ENCODE peak calls at places on chromosomes 6 and 20, in five cellular contexts. F is dorsolateral prefrontal cortex, A is progenitor cell of endocrine pancreas, K is cardiac fibroblast, T is BJ. E is an unnamed sample.

GRCh38 chr6:118724211-118724610 is 72.8 kb upstream of the CEP85L start:
- DNase-seq in T (no peak), A (no peak), F (no peak), K (peak), E (no peak)

GRCh38 chr6:41781302-41781711 is 725 bp downstream of the PRICKLE4 start:
- DNase-seq in A (no peak), T (no peak), K (no peak), F (no peak), E (no peak)

GRCh38 chr20:23305098-23305497 is 45.5 kb upstream of the NXT1 start:
- DNase-seq in A (no peak), T (no peak), F (no peak), K (peak), E (no peak)

GRCh38 chr6:133502451-133503259 is 261.5 kb downstream of the EYA4 start:
- DNase-seq in A (no peak), F (no peak), T (peak), K (peak), E (no peak)

GRCh38 chr6:72861935-72862432 is 240.1 kb downstream of the KCNQ5 start:
- DNase-seq in F (no peak), A (no peak), T (peak), K (peak), E (no peak)

GRCh38 chr6:148144917-148145521 is 197.6 kb upstream of the SASH1 start:
- DNase-seq in A (peak), F (peak), K (peak), T (no peak), E (no peak)

GRCh38 chr20:48012401-48012974 is 227.2 kb upstream of the SULF2 start:
- DNase-seq in K (peak), A (no peak), F (no peak), T (peak), E (no peak)

GRCh38 chr6:80319286-80319685 is 212.8 kb downstream of the BCKDHB start:
- DNase-seq in T (no peak), K (no peak), A (no peak), F (no peak), E (no peak)

GRCh38 chr6:159062564-159062945 is 17.8 kb upstream of the TAGAP start:
- DNase-seq in A (no peak), K (no peak), F (no peak), T (no peak), E (no peak)

GRCh38 chr20:52340036-52340634 is 148.6 kb upstream of the ZFP64 start:
- DNase-seq in K (no peak), A (no peak), T (no peak), F (no peak), E (no peak)

GRCh38 chr20:35005463-35005961 is 49.8 kb downstream of the MYH7B start:
- DNase-seq in A (no peak), T (no peak), K (no peak), F (peak), E (no peak)

GRCh38 chr6:19731286-19731685 is 105.9 kb upstream of the ID4 start:
- DNase-seq in A (no peak), F (no peak), K (peak), T (peak), E (no peak)

GRCh38 chr6:158564243-158565121 is 4.6 kb downstream of the TMEM181 start:
- DNase-seq in K (no peak), T (no peak), A (no peak), F (no peak), E (no peak)

GRCh38 chr20:63457737-63458136 is 14.7 kb downstream of the KCNQ2 start:
- DNase-seq in T (no peak), F (no peak), A (no peak), K (peak), E (no peak)

GRCh38 chr6:152441892-152442291 is 195.3 kb downstream of the SYNE1 start:
- DNase-seq in K (no peak), F (no peak), T (no peak), A (no peak), E (no peak)

GRCh38 chr6:49548613-49549304 is 1.7 kb upstream of the C6orf141 start:
- DNase-seq in T (no peak), K (no peak), A (no peak), F (no peak), E (no peak)

GRCh38 chr6:17505767-17506280 is 94.3 kb upstream of the FAM8A1 start:
- DNase-seq in A (no peak), T (no peak), F (no peak), K (peak), E (no peak)

GRCh38 chr6:166502453-166502852 is 84.0 kb downstream of the RAMACL start:
- DNase-seq in F (no peak), K (no peak), A (no peak), T (no peak), E (no peak)

GRCh38 chr6:166504100-166504499 is 82.4 kb downstream of the RAMACL start:
- DNase-seq in K (no peak), F (no peak), T (no peak), A (no peak), E (no peak)

GRCh38 chr6:166505133-166505905 is 81.2 kb downstream of the RAMACL start:
- DNase-seq in K (no peak), F (no peak), A (no peak), T (no peak), E (no peak)

GRCh38 chr6:166501246-166501645 is 85.2 kb downstream of the RAMACL start:
- DNase-seq in F (no peak), A (no peak), T (no peak), K (no peak), E (no peak)

GRCh38 chr6:166503167-166503744 is 83.2 kb downstream of the RAMACL start:
- DNase-seq in F (no peak), T (no peak), A (no peak), K (no peak), E (no peak)
- TF ChIP-seq CTCF in F (no peak), T (no peak), A (no peak), K (no peak), E (no peak)

GRCh38 chr6:36738108-36738507 is 40.5 kb downstream of the RAB44 start:
- DNase-seq in T (no peak), F (no peak), A (no peak), K (no peak), E (no peak)

GRCh38 chr6:36737043-36737785 is 39.6 kb downstream of the RAB44 start:
- DNase-seq in K (no peak), T (no peak), F (no peak), A (no peak), E (no peak)

GRCh38 chr6:36733300-36733699 is 35.7 kb downstream of the RAB44 start:
- DNase-seq in A (no peak), F (no peak), K (no peak), T (no peak), E (no peak)

GRCh38 chr6:36734486-36735060 is 36.9 kb downstream of the RAB44 start:
- DNase-seq in A (no peak), T (no peak), K (no peak), F (no peak), E (no peak)

DNA sequence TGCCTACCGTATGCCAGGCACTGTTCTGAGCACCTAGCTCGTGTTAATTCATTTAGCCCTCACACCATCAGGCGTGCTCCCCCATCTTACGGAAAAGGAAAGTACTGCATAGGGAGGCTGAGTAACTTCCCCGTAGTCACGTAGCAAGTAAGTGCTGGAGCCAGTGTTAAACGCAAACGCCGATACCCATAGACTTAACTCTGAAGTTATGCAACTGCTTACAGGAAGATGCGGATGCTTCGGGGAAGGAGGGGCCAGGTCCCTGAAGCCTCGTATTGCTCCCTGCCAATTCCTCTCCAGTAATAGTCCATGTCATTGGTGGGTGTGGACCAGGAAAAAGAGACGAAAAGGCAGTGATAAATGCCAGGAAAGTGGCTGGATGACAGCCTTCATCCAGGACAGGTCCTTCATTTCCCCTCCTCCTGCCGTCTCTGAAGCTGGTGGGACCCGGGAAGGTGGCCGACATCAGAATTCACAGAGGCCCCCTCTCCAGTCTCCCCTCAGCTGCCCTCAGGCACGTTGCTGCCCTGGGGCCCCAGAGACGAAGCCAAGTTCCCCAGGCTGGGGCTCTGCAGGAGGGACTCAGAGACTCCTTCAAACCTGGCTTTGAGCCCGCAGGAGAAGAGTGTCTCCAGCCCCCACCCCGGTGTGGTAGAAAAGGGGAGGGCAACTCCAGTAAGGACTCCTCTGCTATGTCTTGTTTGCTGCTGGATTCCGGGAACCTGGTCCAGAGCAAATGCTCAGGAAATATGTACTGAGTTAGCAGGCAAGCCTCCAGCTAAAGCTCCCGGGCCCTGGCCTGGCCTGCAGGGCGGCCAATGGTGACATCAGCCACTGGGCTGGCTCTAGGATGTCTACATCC is 37.7 kb downstream of the RAB44 start:
- DNase-seq in T (peak), K (peak), F (peak), A (no peak), E (no peak)
- TF ChIP-seq CTCF in T (peak), K (no peak), F (no peak), A (no peak), E (no peak)

GRCh38 chr20:43404880-43405279 is 52.8 kb upstream of the SRSF6 start:
- DNase-seq in F (no peak), T (no peak), A (no peak), K (no peak), E (no peak)

GRCh38 chr20:43409041-43409913 is 48.4 kb upstream of the SRSF6 start:
- DNase-seq in A (no peak), T (no peak), K (peak), F (no peak), E (no peak)
- TF ChIP-seq CTCF in A (peak), T (peak), K (peak), F (peak), E (peak)

GRCh38 chr6:43946641-43947363 is 176.8 kb downstream of the VEGFA start:
- DNase-seq in A (no peak), F (no peak), K (no peak), T (no peak), E (no peak)
- TF ChIP-seq CTCF in A (no peak), F (no peak), K (no peak), T (no peak), E (no peak)

GRCh38 chr20:43721097-43721428 is 5.7 kb downstream of the GTSF1L start:
- DNase-seq in F (no peak), A (no peak), T (no peak), K (no peak), E (no peak)
- TF ChIP-seq CTCF in F (no peak), A (no peak), T (no peak), K (no peak), E (no peak)

DNA sequence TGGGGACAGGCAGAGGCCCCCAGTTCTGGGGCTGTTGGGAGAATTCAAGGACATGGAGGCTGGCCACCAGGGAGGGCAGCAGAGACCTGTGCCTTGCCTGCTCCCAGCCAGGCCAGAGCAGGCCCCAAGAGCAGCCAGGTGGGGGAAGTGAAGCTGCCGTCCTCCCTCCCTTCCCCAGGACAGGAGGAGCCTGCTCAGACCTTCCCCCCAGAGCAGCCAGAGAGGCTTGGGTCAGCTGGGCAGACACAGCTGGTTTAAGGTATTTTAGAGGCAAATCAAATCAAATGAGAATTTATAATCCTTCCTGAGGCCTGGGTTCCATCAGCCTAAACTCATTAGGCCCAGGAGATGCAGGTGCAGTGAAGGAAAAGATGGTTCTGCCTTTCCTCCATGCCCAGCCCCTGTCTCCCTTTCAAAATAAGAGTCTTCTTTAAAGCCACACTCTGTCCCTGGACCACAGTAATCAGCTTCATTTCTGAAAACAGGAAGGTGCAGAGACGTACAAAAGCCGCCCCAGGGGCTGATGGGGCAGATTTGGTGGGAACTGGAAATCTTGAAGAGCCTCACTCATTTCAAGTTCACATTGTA is 21.7 kb downstream of the BMP7 start:
- DNase-seq in K (no peak), A (no peak), F (no peak), T (no peak), E (no peak)
- TF ChIP-seq CTCF in K (no peak), A (no peak), F (no peak), T (no peak), E (no peak)

DNA sequence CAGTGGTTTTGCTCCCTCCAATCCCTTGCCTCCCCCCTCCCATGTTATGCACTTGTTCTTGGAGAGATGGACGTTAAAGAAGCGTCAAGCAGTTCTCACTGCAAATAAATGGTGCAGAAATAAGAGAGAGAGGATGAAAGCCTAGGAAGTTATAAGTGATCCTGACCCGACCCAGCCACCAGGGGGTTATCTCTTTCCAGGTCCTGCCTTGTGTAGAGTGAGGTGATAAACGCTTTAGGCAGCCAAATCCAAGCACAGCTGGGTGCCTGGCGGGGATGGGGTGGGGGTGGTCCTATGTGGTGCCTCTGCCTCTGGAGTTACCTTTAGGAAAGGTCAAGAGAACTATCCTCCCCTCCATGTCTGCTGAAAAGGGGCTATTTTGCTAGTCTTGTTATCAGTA is 9.1 kb upstream of the TFAP2A start:
- DNase-seq in F (no peak), A (no peak), T (no peak), K (no peak), E (no peak)
- TF ChIP-seq CTCF in F (no peak), A (peak), T (peak), K (no peak), E (peak)

DNA sequence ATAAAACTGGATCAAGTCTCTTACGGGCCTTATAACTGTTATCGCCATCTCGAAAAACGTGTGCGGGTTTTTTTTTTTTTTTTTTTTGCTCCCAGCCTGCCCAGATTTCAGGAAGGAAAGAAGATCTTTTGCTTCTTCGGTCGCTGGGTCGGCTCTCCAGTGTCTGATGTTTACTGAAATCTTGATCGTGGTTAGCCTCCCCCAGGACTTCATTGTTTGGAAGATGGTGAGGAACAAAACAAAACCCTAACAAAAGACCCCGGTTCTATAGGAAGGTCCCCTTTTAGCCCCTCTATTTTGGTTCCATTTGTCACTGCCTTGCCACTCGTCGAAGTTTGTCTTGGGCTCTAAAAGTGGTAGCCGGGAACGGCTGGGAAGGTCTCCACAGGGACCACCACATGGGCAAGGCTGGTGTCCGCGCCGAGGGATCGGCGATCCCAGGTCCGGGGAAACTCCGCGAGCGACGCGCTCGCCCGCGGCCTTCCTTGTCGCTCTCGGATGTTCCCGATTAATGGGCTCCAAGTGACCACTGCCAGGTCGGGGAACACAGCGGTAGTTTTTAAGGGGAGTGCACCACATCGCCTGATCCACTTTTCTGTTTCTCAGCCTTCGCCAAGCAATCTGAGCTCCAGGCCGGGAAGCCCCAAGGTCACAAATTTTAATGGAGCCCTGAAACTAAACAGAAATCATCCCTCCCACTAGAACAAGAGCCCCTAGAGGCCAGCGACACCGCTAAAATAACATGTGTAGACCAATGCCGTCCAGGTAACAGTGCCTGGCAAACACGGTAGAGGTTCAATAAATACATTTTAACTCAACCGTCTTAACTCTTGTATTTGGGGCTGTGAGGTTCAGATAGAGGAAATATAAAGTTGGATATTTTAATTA is 27.0 kb downstream of the TRIM27 start:
- DNase-seq in T (no peak), F (peak), A (peak), K (peak), E (peak)
- TF ChIP-seq CTCF in T (peak), F (peak), A (peak), K (peak), E (peak)